ENCODE peak calls at places on chromosomes 2 and 18, in ten cellular contexts. One of them, this sample, is unnamed.

GRCh38 chr2:74740395-74741075 is 86.5 kb downstream of the SEMA4F start:
- DNase-seq in GM12865: no peak
- DNase-seq in tibial artery: peak
- DNase-seq in cardiac muscle cell: peak
- DNase-seq in HFF-Myc: peak
- DNase-seq in ascending aorta: peak
- DNase-seq in CD8-positive, alpha-beta T cell: no peak
- DNase-seq in MM.1S: no peak
- DNase-seq in Panc1: peak
- DNase-seq in HCT116: peak
- DNase-seq in this sample: peak

GRCh38 chr2:12715878-12716249 is 872 bp upstream of the TRIB2 start:
- DNase-seq in GM12865: peak
- DNase-seq in tibial artery: peak
- DNase-seq in cardiac muscle cell: peak
- DNase-seq in HFF-Myc: no peak
- DNase-seq in ascending aorta: no peak
- DNase-seq in CD8-positive, alpha-beta T cell: peak
- DNase-seq in MM.1S: peak
- DNase-seq in Panc1: peak
- DNase-seq in HCT116: peak
- DNase-seq in this sample: peak

GRCh38 chr2:236745420-236746210 is 176.0 kb downstream of the ACKR3 start:
- DNase-seq in GM12865: no peak
- DNase-seq in tibial artery: peak
- DNase-seq in cardiac muscle cell: peak
- DNase-seq in HFF-Myc: no peak
- DNase-seq in ascending aorta: no peak
- DNase-seq in CD8-positive, alpha-beta T cell: no peak
- DNase-seq in MM.1S: no peak
- DNase-seq in Panc1: no peak
- DNase-seq in HCT116: no peak
- DNase-seq in this sample: peak

GRCh38 chr2:810397-810796 is 133.2 kb upstream of the TMEM18 start:
- DNase-seq in GM12865: no peak
- DNase-seq in tibial artery: no peak
- DNase-seq in cardiac muscle cell: no peak
- DNase-seq in HFF-Myc: no peak
- DNase-seq in ascending aorta: no peak
- DNase-seq in CD8-positive, alpha-beta T cell: no peak
- DNase-seq in MM.1S: no peak
- DNase-seq in Panc1: no peak
- DNase-seq in HCT116: no peak
- DNase-seq in this sample: no peak

GRCh38 chr2:23211987-23212583 is 172.9 kb upstream of the KLHL29 start:
- DNase-seq in GM12865: no peak
- DNase-seq in tibial artery: no peak
- DNase-seq in cardiac muscle cell: no peak
- DNase-seq in HFF-Myc: no peak
- DNase-seq in ascending aorta: no peak
- DNase-seq in CD8-positive, alpha-beta T cell: no peak
- DNase-seq in MM.1S: no peak
- DNase-seq in Panc1: no peak
- DNase-seq in HCT116: no peak
- DNase-seq in this sample: no peak

GRCh38 chr2:45879936-45880335 is 228.5 kb downstream of the PRKCE start:
- DNase-seq in GM12865: no peak
- DNase-seq in tibial artery: no peak
- DNase-seq in cardiac muscle cell: no peak
- DNase-seq in HFF-Myc: no peak
- DNase-seq in ascending aorta: no peak
- DNase-seq in CD8-positive, alpha-beta T cell: no peak
- DNase-seq in MM.1S: no peak
- DNase-seq in Panc1: no peak
- DNase-seq in HCT116: no peak
- DNase-seq in this sample: no peak

GRCh38 chr18:48013162-48013561 is 82.7 kb upstream of the SMAD2 start:
- DNase-seq in GM12865: no peak
- DNase-seq in tibial artery: no peak
- DNase-seq in cardiac muscle cell: no peak
- DNase-seq in HFF-Myc: no peak
- DNase-seq in ascending aorta: no peak
- DNase-seq in CD8-positive, alpha-beta T cell: no peak
- DNase-seq in MM.1S: no peak
- DNase-seq in Panc1: no peak
- DNase-seq in HCT116: no peak
- DNase-seq in this sample: no peak

GRCh38 chr2:42809876-42810125 is 17.4 kb upstream of the HAAO start:
- DNase-seq in GM12865: peak
- DNase-seq in tibial artery: peak
- DNase-seq in cardiac muscle cell: peak
- DNase-seq in HFF-Myc: no peak
- DNase-seq in ascending aorta: no peak
- DNase-seq in CD8-positive, alpha-beta T cell: no peak
- DNase-seq in MM.1S: peak
- DNase-seq in Panc1: no peak
- DNase-seq in HCT116: peak
- DNase-seq in this sample: peak

GRCh38 chr2:46208766-46209165 is 88.4 kb upstream of the EPAS1 start:
- DNase-seq in GM12865: no peak
- DNase-seq in tibial artery: no peak
- DNase-seq in cardiac muscle cell: no peak
- DNase-seq in HFF-Myc: no peak
- DNase-seq in ascending aorta: no peak
- DNase-seq in CD8-positive, alpha-beta T cell: no peak
- DNase-seq in MM.1S: peak
- DNase-seq in Panc1: no peak
- DNase-seq in HCT116: no peak
- DNase-seq in this sample: no peak

GRCh38 chr18:35132284-35132910 is 91.2 kb downstream of the MAPRE2 start:
- DNase-seq in GM12865: no peak
- DNase-seq in tibial artery: no peak
- DNase-seq in cardiac muscle cell: no peak
- DNase-seq in HFF-Myc: no peak
- DNase-seq in ascending aorta: no peak
- DNase-seq in CD8-positive, alpha-beta T cell: no peak
- DNase-seq in MM.1S: no peak
- DNase-seq in Panc1: no peak
- DNase-seq in HCT116: no peak
- DNase-seq in this sample: no peak

GRCh38 chr2:17401096-17401495 is 117.1 kb downstream of the RAD51AP2 start:
- DNase-seq in GM12865: no peak
- DNase-seq in tibial artery: no peak
- DNase-seq in cardiac muscle cell: no peak
- DNase-seq in HFF-Myc: no peak
- DNase-seq in ascending aorta: no peak
- DNase-seq in CD8-positive, alpha-beta T cell: no peak
- DNase-seq in MM.1S: no peak
- DNase-seq in Panc1: no peak
- DNase-seq in HCT116: no peak
- DNase-seq in this sample: no peak

GRCh38 chr2:152513681-152514080 is 178.7 kb downstream of the FMNL2 start:
- DNase-seq in GM12865: no peak
- DNase-seq in tibial artery: no peak
- DNase-seq in cardiac muscle cell: peak
- DNase-seq in HFF-Myc: no peak
- DNase-seq in ascending aorta: no peak
- DNase-seq in CD8-positive, alpha-beta T cell: no peak
- DNase-seq in MM.1S: no peak
- DNase-seq in Panc1: peak
- DNase-seq in HCT116: peak
- DNase-seq in this sample: peak

GRCh38 chr18:28794459-28795245 is 617.7 kb upstream of the CDH2 start:
- DNase-seq in GM12865: no peak
- DNase-seq in tibial artery: no peak
- DNase-seq in cardiac muscle cell: peak
- DNase-seq in HFF-Myc: peak
- DNase-seq in ascending aorta: no peak
- DNase-seq in CD8-positive, alpha-beta T cell: no peak
- DNase-seq in MM.1S: no peak
- DNase-seq in Panc1: peak
- DNase-seq in HCT116: no peak
- DNase-seq in this sample: peak

DNA sequence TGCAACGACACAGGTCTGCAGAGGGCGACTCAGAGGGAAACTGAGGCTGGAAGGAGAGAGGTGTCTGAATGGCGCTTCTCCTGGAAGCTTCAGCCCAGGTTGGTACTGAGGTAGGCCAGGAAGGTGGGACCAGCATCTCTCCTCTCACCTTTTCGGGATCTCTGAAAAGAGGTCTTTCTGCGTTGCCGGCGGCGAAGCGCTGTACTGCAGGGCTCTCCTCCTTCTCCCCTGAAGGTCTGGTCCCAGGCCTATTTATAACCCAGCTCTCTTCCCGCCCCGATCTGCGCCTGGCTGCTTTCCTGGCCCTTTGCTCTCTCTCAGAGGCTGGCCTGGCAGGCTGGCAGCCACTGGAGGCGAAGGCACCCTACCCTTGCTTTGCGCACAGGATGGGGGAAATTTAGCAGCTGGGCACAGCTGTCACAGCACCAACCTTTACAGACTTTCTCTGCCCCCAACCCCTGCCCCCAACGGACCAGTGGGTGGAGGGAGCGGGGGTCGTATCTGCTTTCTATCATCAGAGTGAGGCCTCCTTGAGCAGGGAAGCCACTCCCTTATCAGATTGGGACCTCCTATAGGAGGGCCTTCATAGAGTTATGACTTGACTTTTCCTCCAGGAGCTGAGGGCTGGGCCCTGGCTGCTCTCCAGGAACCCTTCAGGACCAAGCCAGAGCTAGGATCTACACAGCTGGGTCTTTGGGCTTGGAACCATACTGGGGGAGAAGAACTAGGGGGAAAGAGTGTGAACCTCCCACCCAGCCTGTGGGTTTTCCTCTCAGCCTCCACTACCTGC is 1.1 kb downstream of the DYSF start:
- DNase-seq in GM12865: no peak
- DNase-seq in tibial artery: peak
- DNase-seq in cardiac muscle cell: no peak
- DNase-seq in HFF-Myc: no peak
- DNase-seq in ascending aorta: no peak
- DNase-seq in CD8-positive, alpha-beta T cell: no peak
- DNase-seq in MM.1S: no peak
- DNase-seq in Panc1: no peak
- DNase-seq in HCT116: no peak
- DNase-seq in this sample: no peak
- H3K4me3 ChIP-seq in GM12865: no peak
- H3K4me3 ChIP-seq in tibial artery: peak
- H3K4me3 ChIP-seq in cardiac muscle cell: peak
- H3K4me3 ChIP-seq in HFF-Myc: no peak
- H3K4me3 ChIP-seq in ascending aorta: peak
- H3K4me3 ChIP-seq in CD8-positive, alpha-beta T cell: peak
- H3K4me3 ChIP-seq in MM.1S: no peak
- H3K4me3 ChIP-seq in Panc1: peak
- H3K4me3 ChIP-seq in HCT116: no peak
- H3K4me3 ChIP-seq in this sample: peak

GRCh38 chr2:171615071-171615470 is 72.2 kb upstream of the DYNC1I2 start:
- DNase-seq in GM12865: no peak
- DNase-seq in tibial artery: no peak
- DNase-seq in cardiac muscle cell: peak
- DNase-seq in HFF-Myc: no peak
- DNase-seq in ascending aorta: no peak
- DNase-seq in CD8-positive, alpha-beta T cell: no peak
- DNase-seq in MM.1S: no peak
- DNase-seq in Panc1: no peak
- DNase-seq in HCT116: no peak
- DNase-seq in this sample: peak
- TF ChIP-seq CTCF in GM12865: no peak
- TF ChIP-seq CTCF in tibial artery: no peak
- TF ChIP-seq CTCF in cardiac muscle cell: no peak
- TF ChIP-seq CTCF in HFF-Myc: no peak
- TF ChIP-seq CTCF in ascending aorta: no peak
- TF ChIP-seq CTCF in CD8-positive, alpha-beta T cell: no peak
- TF ChIP-seq CTCF in MM.1S: no peak
- TF ChIP-seq CTCF in Panc1: no peak
- TF ChIP-seq CTCF in HCT116: no peak
- TF ChIP-seq CTCF in this sample: no peak

DNA sequence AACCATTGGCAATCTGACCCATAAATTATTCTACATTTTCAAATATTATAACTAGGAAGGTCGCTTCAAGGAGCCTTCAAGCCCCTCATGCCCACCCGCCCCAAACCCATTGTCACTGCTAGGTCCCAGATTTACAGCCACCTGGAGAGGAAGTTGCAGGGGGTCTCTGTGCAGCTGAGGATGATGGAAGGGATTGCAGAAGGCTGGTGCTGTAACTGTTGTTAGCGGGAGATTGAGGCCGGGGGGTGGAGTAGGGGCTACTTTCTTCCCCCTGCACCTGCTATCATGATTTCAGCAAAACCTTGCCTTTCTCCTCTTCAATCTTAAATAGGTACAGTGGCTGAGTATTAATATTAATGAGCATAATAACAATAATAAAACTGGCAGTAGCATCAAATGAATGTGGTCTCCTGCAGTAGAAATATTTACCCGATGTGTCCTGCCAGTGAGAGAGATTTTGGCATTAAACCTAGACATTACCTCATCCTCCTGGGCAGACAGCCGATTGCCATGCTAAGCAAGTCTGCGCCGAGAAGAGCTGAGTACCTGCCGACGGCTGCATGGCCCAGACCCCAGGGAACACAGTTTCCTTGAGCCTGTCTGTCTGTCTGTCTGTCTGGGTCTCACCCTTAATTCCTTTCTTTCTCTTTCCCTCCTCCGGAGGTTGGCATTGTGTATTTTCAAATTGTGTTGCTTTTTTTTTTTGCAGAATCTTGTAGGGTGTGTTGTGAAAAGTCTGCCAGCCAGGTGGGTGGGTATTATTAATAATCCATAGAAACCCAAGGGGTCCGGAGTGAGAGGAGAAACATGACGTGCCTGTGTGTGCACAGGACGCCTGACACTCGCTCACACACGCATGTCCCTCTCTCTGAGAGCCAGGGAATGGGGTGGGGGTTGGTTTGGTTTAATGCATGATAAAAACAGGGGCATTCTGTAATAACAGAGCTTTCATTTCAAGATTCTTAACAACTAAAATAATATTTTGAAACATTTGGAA is 225.2 kb downstream of the FAM210A start:
- DNase-seq in GM12865: no peak
- DNase-seq in tibial artery: peak
- DNase-seq in cardiac muscle cell: peak
- DNase-seq in HFF-Myc: no peak
- DNase-seq in ascending aorta: no peak
- DNase-seq in CD8-positive, alpha-beta T cell: no peak
- DNase-seq in MM.1S: no peak
- DNase-seq in Panc1: no peak
- DNase-seq in HCT116: no peak
- DNase-seq in this sample: peak
- H3K4me3 ChIP-seq in GM12865: no peak
- H3K4me3 ChIP-seq in tibial artery: peak
- H3K4me3 ChIP-seq in cardiac muscle cell: no peak
- H3K4me3 ChIP-seq in HFF-Myc: no peak
- H3K4me3 ChIP-seq in ascending aorta: peak
- H3K4me3 ChIP-seq in CD8-positive, alpha-beta T cell: no peak
- H3K4me3 ChIP-seq in MM.1S: no peak
- H3K4me3 ChIP-seq in Panc1: no peak
- H3K4me3 ChIP-seq in HCT116: no peak
- H3K4me3 ChIP-seq in this sample: no peak

DNA sequence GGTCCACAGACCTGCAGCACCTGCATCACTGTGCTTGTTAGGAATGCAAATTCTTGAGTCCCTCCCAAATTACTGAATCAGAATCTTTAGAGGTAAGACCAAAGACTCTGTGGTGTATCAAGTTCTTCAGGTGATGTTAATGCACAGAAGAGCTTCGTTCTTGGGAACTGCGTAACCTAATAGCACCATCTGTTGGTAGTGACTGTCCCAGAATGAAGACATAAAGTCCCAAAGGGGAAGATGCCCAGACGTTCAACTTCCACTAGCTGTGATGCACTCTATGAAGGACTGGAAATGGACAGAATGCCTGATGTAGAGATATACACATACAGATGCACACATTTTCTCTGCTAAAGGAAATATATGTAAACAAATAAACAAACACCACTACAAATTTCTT is 576.0 kb downstream of the LRP1B start:
- DNase-seq in GM12865: peak
- DNase-seq in tibial artery: no peak
- DNase-seq in cardiac muscle cell: peak
- DNase-seq in HFF-Myc: peak
- DNase-seq in ascending aorta: no peak
- DNase-seq in CD8-positive, alpha-beta T cell: no peak
- DNase-seq in MM.1S: peak
- DNase-seq in Panc1: peak
- DNase-seq in HCT116: peak
- DNase-seq in this sample: peak
- TF ChIP-seq CTCF in GM12865: peak
- TF ChIP-seq CTCF in tibial artery: no peak
- TF ChIP-seq CTCF in cardiac muscle cell: peak
- TF ChIP-seq CTCF in HFF-Myc: peak
- TF ChIP-seq CTCF in ascending aorta: no peak
- TF ChIP-seq CTCF in CD8-positive, alpha-beta T cell: no peak
- TF ChIP-seq CTCF in MM.1S: peak
- TF ChIP-seq CTCF in Panc1: peak
- TF ChIP-seq CTCF in HCT116: peak
- TF ChIP-seq CTCF in this sample: peak

This sample was measured in fibroblast of pulmonary artery.